ENCODE peak calls at places on chromosomes 5 and 9, in five cellular contexts. M, R, L, N and X are unnamed samples.

GRCh38 chr5:94234987-94235386 is 383.4 kb downstream of the KIAA0825 start:
- DNase-seq in N (no peak), M (no peak), R (no peak), L (no peak), X (no peak)

GRCh38 chr5:149735066-149735465 is 5.0 kb downstream of the PPARGC1B start:
- DNase-seq in M (no peak), N (no peak), L (no peak), R (no peak), X (no peak)

GRCh38 chr9:93958875-93959682 is 3.9 kb upstream of the BARX1 start:
- DNase-seq in N (no peak), R (no peak), L (no peak), M (peak), X (no peak)

GRCh38 chr5:82620957-82621600 is 342.9 kb upstream of the RPS23 start:
- DNase-seq in L (no peak), M (no peak), N (no peak), R (no peak), X (no peak)

GRCh38 chr5:143065185-143065584 is 295.0 kb downstream of the ARHGAP26 start:
- DNase-seq in L (no peak), R (no peak), N (no peak), M (no peak), X (no peak)

GRCh38 chr9:100492952-100493351 is 20.0 kb downstream of the TMEFF1 start:
- DNase-seq in L (no peak), N (no peak), R (peak), M (no peak), X (no peak)

GRCh38 chr5:100771181-100771580 is 131.9 kb downstream of the ST8SIA4 start:
- DNase-seq in N (no peak), M (no peak), R (no peak), L (no peak), X (no peak)

GRCh38 chr9:3028535-3028934 is 184.6 kb upstream of the PUM3 start:
- DNase-seq in M (no peak), N (no peak), R (no peak), L (no peak), X (peak)

GRCh38 chr5:57172466-57172961 is 1.3 kb upstream of the GPBP1 start:
- DNase-seq in L (peak), N (no peak), M (peak), R (no peak), X (no peak)

GRCh38 chr5:180825768-180826525 is 23.3 kb upstream of the MGAT1 start:
- DNase-seq in R (peak), L (no peak), N (no peak), M (no peak), X (no peak)

GRCh38 chr9:109022909-109023308 is 9.6 kb upstream of the CTNNAL1 start:
- DNase-seq in N (no peak), R (peak), M (no peak), L (no peak), X (no peak)

GRCh38 chr9:36924071-36924470 is 110.0 kb downstream of the PAX5 start:
- DNase-seq in M (no peak), L (no peak), N (peak), R (peak), X (no peak)

GRCh38 chr9:15182755-15183154 is 124.3 kb downstream of the TTC39B start:
- DNase-seq in L (no peak), M (peak), R (no peak), N (no peak), X (no peak)

GRCh38 chr5:139743001-139743771 is 52.4 kb upstream of the PSD2 start:
- DNase-seq in L (no peak), M (no peak), R (no peak), N (no peak), X (no peak)

GRCh38 chr5:14695152-14695551 is 30.6 kb downstream of the OTULIN start:
- DNase-seq in R (no peak), L (no peak), M (no peak), N (no peak), X (no peak)

GRCh38 chr9:93033541-93033940 is 25.0 kb upstream of the SUSD3 start:
- DNase-seq in L (no peak), M (no peak), R (no peak), N (no peak), X (no peak)

GRCh38 chr5:154296525-154297159 is 106.1 kb downstream of the GALNT10 start:
- DNase-seq in M (no peak), L (no peak), N (no peak), R (no peak), X (no peak)

GRCh38 chr5:177162379-177162778 is 28.8 kb downstream of the NSD1 start:
- DNase-seq in L (no peak), N (no peak), M (no peak), R (no peak), X (no peak)

GRCh38 chr9:38046669-38047300 is 22.2 kb downstream of the SHB start:
- DNase-seq in N (no peak), L (no peak), M (no peak), R (peak), X (no peak)

GRCh38 chr9:14193338-14193980 is 120.5 kb downstream of the NFIB start:
- DNase-seq in R (no peak), M (no peak), L (no peak), N (no peak), X (no peak)

GRCh38 chr5:134184155-134185135 is 7.7 kb upstream of the SKP1 start:
- DNase-seq in L (peak), R (peak), N (peak), M (peak), X (peak)

GRCh38 chr5:38697013-38697412 is 140.6 kb upstream of the LIFR start:
- DNase-seq in R (peak), N (no peak), L (no peak), M (no peak), X (no peak)

GRCh38 chr9:90964101-90965020 is 162.7 kb downstream of the SYK start:
- DNase-seq in N (no peak), L (no peak), M (peak), R (peak), X (no peak)

GRCh38 chr9:90958328-90958727 is 156.7 kb downstream of the SYK start:
- DNase-seq in R (no peak), L (no peak), N (no peak), M (no peak), X (no peak)

GRCh38 chr9:90961375-90961774 is 159.8 kb downstream of the SYK start:
- DNase-seq in N (no peak), M (no peak), L (no peak), R (no peak), X (no peak)

GRCh38 chr9:90965141-90965910 is 163.7 kb downstream of the SYK start:
- DNase-seq in R (no peak), M (no peak), L (no peak), N (no peak), X (no peak)

DNA sequence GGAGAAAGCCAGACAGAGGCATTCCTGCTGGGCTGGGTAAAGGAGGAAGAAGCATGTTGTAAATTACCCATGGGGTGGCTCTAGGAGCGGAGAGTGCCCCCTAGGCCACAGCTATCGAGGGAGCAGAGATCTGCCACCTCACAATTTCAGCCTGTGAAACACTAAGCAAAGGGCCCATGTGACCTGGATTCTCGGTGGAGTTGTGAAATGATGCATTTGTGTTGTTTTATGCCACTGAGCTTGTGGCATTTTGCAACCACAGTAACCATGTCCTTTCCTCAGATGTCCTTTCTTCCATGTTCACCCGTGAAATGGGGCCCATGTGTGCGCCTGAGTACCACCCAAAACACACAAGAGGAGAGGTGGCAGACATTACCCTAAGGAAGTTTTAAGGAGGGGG is 159.3 kb downstream of the SYK start:
- DNase-seq in M (no peak), N (no peak), R (no peak), L (no peak), X (no peak)
- TF ChIP-seq FOXM1 in M (no peak), N (no peak), R (no peak), L (no peak), X (no peak)

GRCh38 chr9:73050887-73051550 is 98.2 kb upstream of the ALDH1A1 start:
- DNase-seq in L (no peak), M (no peak), R (peak), N (no peak), X (peak)
- TF ChIP-seq FOXM1 in L (no peak), M (no peak), R (no peak), N (no peak), X (no peak)

GRCh38 chr9:82108881-82109280 is 120.3 kb downstream of the SPATA31D1 start:
- DNase-seq in M (no peak), R (no peak), L (no peak), N (no peak), X (no peak)

GRCh38 chr9:82108474-82108873 is 119.9 kb downstream of the SPATA31D1 start:
- DNase-seq in L (no peak), M (no peak), N (no peak), R (no peak), X (no peak)

GRCh38 chr9:82105729-82106128 is 117.2 kb downstream of the SPATA31D1 start:
- DNase-seq in R (peak), M (no peak), L (no peak), N (no peak), X (no peak)

GRCh38 chr9:82106536-82106935 is 118.0 kb downstream of the SPATA31D1 start:
- DNase-seq in R (no peak), M (no peak), N (no peak), L (no peak), X (no peak)

GRCh38 chr9:82109626-82110025 is 121.1 kb downstream of the SPATA31D1 start:
- DNase-seq in L (no peak), N (no peak), R (no peak), M (no peak), X (no peak)
- TF ChIP-seq FOXM1 in L (no peak), N (no peak), R (no peak), M (no peak), X (no peak)

DNA sequence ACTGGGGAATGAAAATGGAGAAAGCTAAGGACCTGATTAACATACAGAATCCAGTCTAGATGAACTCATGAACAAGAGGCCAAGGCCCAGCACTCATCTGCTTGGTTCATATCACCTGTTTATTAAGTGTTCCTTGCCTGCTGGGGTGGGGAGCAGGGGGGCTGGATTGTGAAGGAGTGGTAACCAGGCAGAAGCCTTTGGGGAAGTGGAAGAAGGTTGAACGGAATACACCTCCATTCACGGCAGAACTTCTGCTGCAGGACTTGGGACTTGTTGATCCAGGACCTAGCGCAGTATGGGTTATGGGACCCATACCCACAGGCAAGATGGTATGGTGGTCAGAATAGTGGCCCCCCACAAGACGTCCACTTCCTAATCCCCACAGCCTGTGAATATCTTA is 8.8 kb upstream of the SEPTIN8 start:
- DNase-seq in R (no peak), N (no peak), M (no peak), L (no peak), X (no peak)
- TF ChIP-seq FOXM1 in R (no peak), N (no peak), M (no peak), L (no peak), X (no peak)